ENCODE peak calls at places on chromosomes 16 and 17, in five cellular contexts. One of them, this sample, is unnamed.

GRCh38 chr17:40533896-40534295 is 31.4 kb downstream of the CCR7 start:
- DNase-seq in MCF 10A: no peak
- DNase-seq in pancreas: no peak
- DNase-seq in NCI-H1105: no peak
- DNase-seq in activated effector memory CD4-positive, alpha-beta T cell treated with anti-CD3 and anti-CD28 coated beads, Interleukin-2, amount 50 U/mL, for 16 hours: peak; percentile 64
- DNase-seq in this sample: no peak

GRCh38 chr17:62186841-62187240 is 121.8 kb upstream of the MED13 start:
- DNase-seq in pancreas: no peak
- DNase-seq in activated effector memory CD4-positive, alpha-beta T cell treated with anti-CD3 and anti-CD28 coated beads, Interleukin-2, amount 50 U/mL, for 16 hours: no peak
- DNase-seq in MCF 10A: no peak
- DNase-seq in NCI-H1105: no peak
- DNase-seq in this sample: no peak

GRCh38 chr17:76198702-76199101 is 41.6 kb downstream of the RNF157 start:
- DNase-seq in NCI-H1105: no peak
- DNase-seq in pancreas: no peak
- DNase-seq in activated effector memory CD4-positive, alpha-beta T cell treated with anti-CD3 and anti-CD28 coated beads, Interleukin-2, amount 50 U/mL, for 16 hours: no peak
- DNase-seq in MCF 10A: no peak
- DNase-seq in this sample: no peak

GRCh38 chr17:60548990-60549389 is 22.9 kb upstream of the APPBP2 start:
- DNase-seq in pancreas: no peak
- DNase-seq in activated effector memory CD4-positive, alpha-beta T cell treated with anti-CD3 and anti-CD28 coated beads, Interleukin-2, amount 50 U/mL, for 16 hours: no peak
- DNase-seq in NCI-H1105: no peak
- DNase-seq in MCF 10A: no peak
- DNase-seq in this sample: no peak

GRCh38 chr17:55238197-55238930 is 26.4 kb upstream of the HLF start:
- DNase-seq in activated effector memory CD4-positive, alpha-beta T cell treated with anti-CD3 and anti-CD28 coated beads, Interleukin-2, amount 50 U/mL, for 16 hours: peak; percentile 96
- DNase-seq in MCF 10A: peak; percentile 93
- DNase-seq in pancreas: peak; percentile 90
- DNase-seq in NCI-H1105: peak; percentile 87
- DNase-seq in this sample: peak; percentile 95

GRCh38 chr17:67628580-67629013 is 89.1 kb upstream of the NOL11 start:
- DNase-seq in activated effector memory CD4-positive, alpha-beta T cell treated with anti-CD3 and anti-CD28 coated beads, Interleukin-2, amount 50 U/mL, for 16 hours: no peak
- DNase-seq in NCI-H1105: no peak
- DNase-seq in MCF 10A: peak; percentile 8
- DNase-seq in pancreas: peak; percentile 32
- DNase-seq in this sample: no peak

GRCh38 chr17:46194393-46195216 is 1.4 kb upstream of the KANSL1 start:
- DNase-seq in NCI-H1105: peak; percentile 33
- DNase-seq in MCF 10A: peak; percentile 58
- DNase-seq in pancreas: no peak
- DNase-seq in activated effector memory CD4-positive, alpha-beta T cell treated with anti-CD3 and anti-CD28 coated beads, Interleukin-2, amount 50 U/mL, for 16 hours: peak; percentile 78
- DNase-seq in this sample: no peak

GRCh38 chr17:44932526-44933097 is 15.0 kb downstream of the KIF18B start:
- DNase-seq in activated effector memory CD4-positive, alpha-beta T cell treated with anti-CD3 and anti-CD28 coated beads, Interleukin-2, amount 50 U/mL, for 16 hours: peak; percentile 54
- DNase-seq in NCI-H1105: no peak
- DNase-seq in pancreas: no peak
- DNase-seq in MCF 10A: no peak
- DNase-seq in this sample: no peak

GRCh38 chr16:30377050-30377811 is 2.6 kb downstream of the MYL11 start:
- DNase-seq in activated effector memory CD4-positive, alpha-beta T cell treated with anti-CD3 and anti-CD28 coated beads, Interleukin-2, amount 50 U/mL, for 16 hours: no peak
- DNase-seq in pancreas: no peak
- DNase-seq in NCI-H1105: no peak
- DNase-seq in MCF 10A: no peak
- DNase-seq in this sample: no peak

GRCh38 chr16:66486773-66487579 is 59.9 kb downstream of the BEAN1 start:
- DNase-seq in NCI-H1105: no peak
- DNase-seq in MCF 10A: peak; percentile 69
- DNase-seq in activated effector memory CD4-positive, alpha-beta T cell treated with anti-CD3 and anti-CD28 coated beads, Interleukin-2, amount 50 U/mL, for 16 hours: no peak
- DNase-seq in pancreas: no peak
- DNase-seq in this sample: no peak

GRCh38 chr16:50531901-50532300 is 16.3 kb upstream of the NKD1 start:
- DNase-seq in pancreas: no peak
- DNase-seq in MCF 10A: no peak
- DNase-seq in activated effector memory CD4-positive, alpha-beta T cell treated with anti-CD3 and anti-CD28 coated beads, Interleukin-2, amount 50 U/mL, for 16 hours: no peak
- DNase-seq in NCI-H1105: no peak
- DNase-seq in this sample: peak; percentile 6

GRCh38 chr16:65119905-65120341 is 1.9 kb downstream of the CDH11 start:
- DNase-seq in NCI-H1105: no peak
- DNase-seq in pancreas: no peak
- DNase-seq in activated effector memory CD4-positive, alpha-beta T cell treated with anti-CD3 and anti-CD28 coated beads, Interleukin-2, amount 50 U/mL, for 16 hours: no peak
- DNase-seq in MCF 10A: no peak
- DNase-seq in this sample: no peak

GRCh38 chr16:67164599-67165061 is at the start of gene HSF4:
- DNase-seq in activated effector memory CD4-positive, alpha-beta T cell treated with anti-CD3 and anti-CD28 coated beads, Interleukin-2, amount 50 U/mL, for 16 hours: no peak
- DNase-seq in MCF 10A: no peak
- DNase-seq in NCI-H1105: no peak
- DNase-seq in pancreas: peak; percentile 50
- DNase-seq in this sample: no peak

GRCh38 chr17:50213026-50214015 is 11.9 kb upstream of the COL1A1 start:
- DNase-seq in MCF 10A: no peak
- DNase-seq in activated effector memory CD4-positive, alpha-beta T cell treated with anti-CD3 and anti-CD28 coated beads, Interleukin-2, amount 50 U/mL, for 16 hours: peak; percentile 64
- DNase-seq in pancreas: no peak
- DNase-seq in NCI-H1105: no peak
- DNase-seq in this sample: no peak

GRCh38 chr16:82881517-82881916 is 254.7 kb downstream of the CDH13 start:
- DNase-seq in MCF 10A: no peak
- DNase-seq in pancreas: no peak
- DNase-seq in activated effector memory CD4-positive, alpha-beta T cell treated with anti-CD3 and anti-CD28 coated beads, Interleukin-2, amount 50 U/mL, for 16 hours: no peak
- DNase-seq in NCI-H1105: no peak
- DNase-seq in this sample: no peak

GRCh38 chr17:81349397-81350319 is 45.6 kb upstream of the BAHCC1 start:
- DNase-seq in MCF 10A: peak; percentile 60
- DNase-seq in pancreas: no peak
- DNase-seq in activated effector memory CD4-positive, alpha-beta T cell treated with anti-CD3 and anti-CD28 coated beads, Interleukin-2, amount 50 U/mL, for 16 hours: no peak
- DNase-seq in NCI-H1105: no peak
- DNase-seq in this sample: no peak

GRCh38 chr16:70696952-70697600 is 11.2 kb upstream of the MTSS2 start:
- DNase-seq in pancreas: no peak
- DNase-seq in activated effector memory CD4-positive, alpha-beta T cell treated with anti-CD3 and anti-CD28 coated beads, Interleukin-2, amount 50 U/mL, for 16 hours: no peak
- DNase-seq in NCI-H1105: no peak
- DNase-seq in MCF 10A: no peak
- DNase-seq in this sample: no peak

GRCh38 chr16:50309527-50310307 is 43.4 kb downstream of the ADCY7 start:
- DNase-seq in MCF 10A: peak; percentile 17
- DNase-seq in activated effector memory CD4-positive, alpha-beta T cell treated with anti-CD3 and anti-CD28 coated beads, Interleukin-2, amount 50 U/mL, for 16 hours: peak; percentile 55
- DNase-seq in pancreas: no peak
- DNase-seq in NCI-H1105: peak; percentile 10
- DNase-seq in this sample: peak; percentile 71

GRCh38 chr17:76542984-76543383 is 3.1 kb downstream of the PRCD start:
- DNase-seq in MCF 10A: no peak
- DNase-seq in pancreas: no peak
- DNase-seq in NCI-H1105: no peak
- DNase-seq in activated effector memory CD4-positive, alpha-beta T cell treated with anti-CD3 and anti-CD28 coated beads, Interleukin-2, amount 50 U/mL, for 16 hours: no peak
- DNase-seq in this sample: no peak

This sample was measured in cardiac septum.